ENCODE peak calls at places on chromosomes 13 and 19, in eight cellular contexts. D is upper lobe of right lung; W is upper lobe of left lung; M is MCF 10A; V is lung; T is omental fat pad; Q is HFFc6; B is activated CD8-positive, alpha-beta T cell treated with anti-CD3 and anti-CD28 coated beads for 36 hours. S is an unnamed sample.

GRCh38 chr19:33740811-33741396 is 55.8 kb upstream of the KCTD15 start:
- DNase-seq in W (no peak), V (no peak), B (peak; percentile 17), M (peak; percentile 45), T (no peak), D (peak; percentile 46), Q (no peak), S (no peak)

GRCh38 chr19:35389192-35389861 is 18.5 kb downstream of the GPR42 start:
- DNase-seq in D (peak; percentile 9), V (no peak), Q (no peak), T (no peak), W (no peak), M (no peak), B (no peak), S (peak; percentile 19)

GRCh38 chr13:71524245-71525002 is 342.6 kb downstream of the DACH1 start:
- DNase-seq in D (no peak), T (no peak), Q (no peak), B (no peak), W (no peak), V (no peak), M (no peak), S (no peak)

GRCh38 chr13:75482070-75482819 is at the start of gene TBC1D4:
- DNase-seq in D (peak; percentile 94), W (peak; percentile 91), T (peak; percentile 49), Q (peak; percentile 88), B (peak; percentile 79), V (peak; percentile 88), M (peak; percentile 92), S (peak; percentile 96)

GRCh38 chr13:114049026-114049425 is 75.2 kb upstream of the C13orf46 start:
- DNase-seq in V (no peak), B (peak; percentile 82), M (no peak), W (no peak), D (no peak), Q (no peak), T (no peak), S (no peak)

GRCh38 chr19:38389957-38390924 is 1.7 kb downstream of the SPRED3 start:
- DNase-seq in Q (no peak), D (no peak), B (no peak), T (no peak), V (no peak), W (no peak), M (no peak), S (no peak)

GRCh38 chr13:34469212-34469983 is 472.7 kb upstream of the NBEA start:
- DNase-seq in B (no peak), T (no peak), W (no peak), D (no peak), M (peak; percentile 53), V (no peak), Q (no peak), S (no peak)

GRCh38 chr19:18866800-18867123 is 29.2 kb downstream of the CERS1 start:
- DNase-seq in Q (no peak), W (no peak), T (no peak), M (no peak), B (no peak), V (no peak), D (no peak), S (no peak)

GRCh38 chr13:28046981-28047380 is 53.4 kb downstream of the FLT3 start:
- DNase-seq in B (no peak), Q (peak; percentile 80), D (no peak), T (no peak), M (no peak), W (no peak), V (no peak), S (no peak)

GRCh38 chr19:10871711-10872550 is 578 bp downstream of the CARM1 start:
- DNase-seq in M (peak; percentile 14), D (peak; percentile 81), T (no peak), W (peak; percentile 31), V (peak; percentile 40), Q (no peak), B (peak; percentile 52), S (no peak)

GRCh38 chr13:73331556-73331955 is 272.8 kb downstream of the KLF5 start:
- DNase-seq in M (no peak), V (no peak), B (no peak), W (no peak), T (no peak), Q (no peak), D (no peak), S (no peak)

GRCh38 chr13:60273971-60274370 is 110.2 kb upstream of the DIAPH3 start:
- DNase-seq in D (no peak), Q (no peak), T (no peak), V (no peak), M (peak; percentile 6), B (no peak), W (no peak), S (no peak)

GRCh38 chr13:94006271-94006670 is 473.2 kb downstream of the DCT start:
- DNase-seq in W (no peak), V (no peak), Q (no peak), T (no peak), B (no peak), M (no peak), D (no peak), S (no peak)

GRCh38 chr19:12720851-12721655 is 2.7 kb downstream of the TNPO2 start:
- DNase-seq in B (peak; percentile 38), D (no peak), M (peak; percentile 27), V (no peak), W (no peak), Q (peak; percentile 5), T (no peak), S (no peak)

GRCh38 chr13:73399347-73400216 is 340.8 kb downstream of the KLF5 start:
- DNase-seq in Q (no peak), D (no peak), T (no peak), W (no peak), M (no peak), V (no peak), B (no peak), S (no peak)

DNA sequence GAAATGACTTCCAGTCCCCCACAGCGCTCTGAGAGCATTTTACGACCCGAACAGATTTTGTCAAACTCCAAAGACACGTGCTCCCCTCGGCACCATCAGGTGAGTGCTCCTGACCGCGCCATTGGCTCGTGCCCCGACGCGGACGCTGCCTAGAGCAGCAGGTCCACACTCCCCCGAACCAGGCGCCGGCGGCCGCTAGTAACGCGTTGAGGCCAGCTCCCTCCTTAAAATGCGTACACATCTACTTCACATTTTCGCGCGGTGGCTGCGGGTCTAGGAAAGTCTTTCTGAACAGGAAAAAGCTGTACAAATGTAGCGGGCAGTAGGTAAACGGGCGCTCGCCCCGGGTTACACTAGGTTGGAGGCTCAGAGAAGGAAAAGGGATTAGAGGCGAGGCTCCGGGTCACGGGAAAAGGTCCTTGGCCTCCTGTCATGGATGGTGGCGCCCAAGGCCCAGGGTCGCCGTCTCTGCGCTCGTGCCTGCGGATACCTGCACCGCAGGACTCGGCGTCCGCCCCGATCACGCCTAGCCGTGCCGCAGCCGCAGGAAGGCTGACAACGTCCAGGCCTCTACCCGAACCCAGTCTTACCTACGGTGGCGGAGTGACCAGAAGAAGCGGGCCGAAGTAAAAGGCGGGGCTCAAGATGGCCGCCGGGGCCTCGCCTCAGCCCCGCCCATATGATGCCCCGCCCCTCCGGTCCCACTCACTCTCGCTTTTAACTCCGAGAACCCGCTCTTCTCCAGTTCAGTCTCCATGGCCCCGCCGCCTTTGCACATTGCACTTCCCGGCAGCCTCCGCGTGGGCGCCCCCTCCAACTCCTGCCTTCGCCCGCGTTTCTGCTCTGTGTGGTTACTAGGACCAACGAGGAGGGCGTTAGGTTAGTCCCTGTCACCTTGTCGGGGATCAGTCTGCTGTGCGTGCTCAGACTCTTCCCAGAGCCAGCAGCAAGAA is at the start of gene ESD:
- DNase-seq in M (peak; percentile 88), W (peak; percentile 93), V (peak; percentile 95), D (peak; percentile 97), T (peak; percentile 86), Q (peak; percentile 87), B (peak; percentile 98), S (peak; percentile 94)
- TF ChIP-seq CTCF in M (no peak), W (peak; percentile 18), V (no peak), D (no peak), T (no peak), Q (peak; percentile 35), B (no peak), S (no peak)

GRCh38 chr19:51394045-51394836 is 3.9 kb upstream of the C19orf84 start:
- DNase-seq in Q (peak; percentile 99), W (peak; percentile 96), M (peak; percentile 100), T (peak; percentile 78), B (peak; percentile 99), V (peak; percentile 94), D (peak; percentile 93), S (peak; percentile 94)

GRCh38 chr19:51402117-51402516 is 11.7 kb upstream of the C19orf84 start:
- DNase-seq in W (no peak), V (no peak), T (no peak), Q (no peak), B (no peak), D (no peak), M (no peak), S (no peak)

GRCh38 chr19:51396175-51396574 is 5.8 kb upstream of the C19orf84 start:
- DNase-seq in M (no peak), D (no peak), V (no peak), T (no peak), Q (no peak), W (no peak), B (no peak), S (no peak)

GRCh38 chr19:51398096-51398704 is 7.8 kb upstream of the C19orf84 start:
- DNase-seq in W (no peak), B (no peak), V (no peak), M (peak; percentile 43), T (no peak), D (no peak), Q (peak; percentile 50), S (no peak)
- TF ChIP-seq CTCF in W (peak; percentile 34), B (peak; percentile 67), V (peak; percentile 16), M (peak; percentile 30), T (no peak), D (peak; percentile 60), Q (peak; percentile 74), S (peak; percentile 59)

GRCh38 chr19:47608074-47608907 is 643 bp upstream of the BICRA start:
- DNase-seq in D (peak; percentile 96), T (peak; percentile 85), Q (peak; percentile 87), V (peak; percentile 93), M (peak; percentile 96), B (peak; percentile 95), W (peak; percentile 95), S (peak; percentile 99)
- TF ChIP-seq CTCF in D (peak; percentile 5), T (no peak), Q (peak; percentile 64), V (no peak), M (no peak), B (peak; percentile 27), W (peak; percentile 68), S (peak; percentile 40)

GRCh38 chr13:99908129-99908805 is 63.3 kb downstream of the ZIC5 start:
- DNase-seq in Q (no peak), D (no peak), V (no peak), W (no peak), B (no peak), T (no peak), M (no peak), S (no peak)

GRCh38 chr13:99909097-99909835 is 62.3 kb downstream of the ZIC5 start:
- DNase-seq in D (no peak), T (no peak), W (no peak), M (no peak), V (no peak), B (no peak), Q (no peak), S (no peak)

GRCh38 chr13:99909836-99910619 is 61.5 kb downstream of the ZIC5 start:
- DNase-seq in V (no peak), D (no peak), T (no peak), B (no peak), W (no peak), Q (no peak), M (peak; percentile 38), S (no peak)

GRCh38 chr13:99911069-99911964 is 60.2 kb downstream of the ZIC5 start:
- DNase-seq in T (no peak), D (no peak), Q (no peak), M (no peak), W (no peak), B (no peak), V (no peak), S (no peak)

GRCh38 chr13:99911965-99912566 is 59.5 kb downstream of the ZIC5 start:
- DNase-seq in D (no peak), B (peak; percentile 39), T (no peak), V (no peak), W (no peak), M (no peak), Q (no peak), S (no peak)
- TF ChIP-seq CTCF in D (no peak), B (no peak), T (no peak), V (no peak), W (no peak), M (no peak), Q (no peak), S (no peak)

S was measured in osteocyte.